ENCODE peak calls at places on chromosomes 1 and 21, in four cellular contexts. Q is fibroblast of lung, F is pancreas, N is HCT116. R is an unnamed sample. For H3K27me3, the result is how much of the 10 kb centered on the place peaks cover.

GRCh38 chr1:23960291-23960718 is 677 bp downstream of the PNRC2 start:
- DNase-seq in Q (peak), F (no peak), N (no peak), R (peak)

GRCh38 chr1:20037877-20038276 is 32.1 kb upstream of the PLA2G5 start:
- DNase-seq in Q (no peak), F (no peak), N (no peak), R (peak)

GRCh38 chr1:77170687-77171086 is 48.5 kb downstream of the PIGK start:
- DNase-seq in Q (peak), F (no peak), N (no peak), R (no peak)

GRCh38 chr1:243270097-243270864 is 14.4 kb downstream of the SDCCAG8 start:
- DNase-seq in Q (no peak), F (no peak), N (no peak), R (no peak)

GRCh38 chr1:165364432-165365133 is 8.1 kb upstream of the LMX1A start:
- DNase-seq in Q (no peak), F (no peak), N (peak), R (peak)

GRCh38 chr1:115411388-115412063 is 73.5 kb upstream of the NGF start:
- DNase-seq in Q (peak), F (no peak), N (peak), R (peak)

GRCh38 chr21:32298658-32299081 is at the start of gene MRAP:
- DNase-seq in Q (no peak), F (no peak), N (no peak), R (no peak)

GRCh38 chr1:204649756-204650155 is 35.8 kb downstream of the LRRN2 start:
- DNase-seq in Q (no peak), F (no peak), N (no peak), R (no peak)

GRCh38 chr1:30660241-30660640 is 63.1 kb downstream of the MATN1 start:
- DNase-seq in Q (no peak), F (no peak), N (no peak), R (no peak)

GRCh38 chr1:159598196-159598595 is 10.6 kb downstream of the APCS start:
- DNase-seq in Q (peak), F (no peak), N (no peak), R (peak)

GRCh38 chr1:39102537-39103320 is 76.6 kb downstream of the NDUFS5 start:
- DNase-seq in Q (peak), F (no peak), N (peak), R (peak)

GRCh38 chr1:26278303-26278702 is 1.6 kb upstream of the SH3BGRL3 start:
- DNase-seq in Q (peak), F (no peak), N (no peak), R (peak)

GRCh38 chr1:206700445-206701036 is 15.8 kb downstream of the MAPKAPK2 start:
- DNase-seq in Q (no peak), F (no peak), N (no peak), R (no peak)

GRCh38 chr1:99662581-99663208 is 16.8 kb downstream of the PALMD start:
- DNase-seq in Q (no peak), F (peak), N (no peak), R (peak)

GRCh38 chr21:44881586-44881939 is 8.1 kb upstream of the PTTG1IP start:
- DNase-seq in Q (no peak), F (no peak), N (no peak), R (no peak)

GRCh38 chr1:218739426-218739825 is 394.3 kb downstream of the TGFB2 start:
- DNase-seq in Q (peak), F (no peak), N (no peak), R (no peak)

GRCh38 chr1:167428418-167428817 is 89.9 kb downstream of the CD247 start:
- DNase-seq in Q (no peak), F (no peak), N (no peak), R (peak)

GRCh38 chr1:16163882-16164820 is 8.3 kb upstream of the EPHA2 start:
- DNase-seq in Q (peak), F (no peak), N (no peak), R (peak)

GRCh38 chr1:52602328-52603300 is at the start of gene GPX7:
- DNase-seq in Q (peak), F (peak), N (no peak), R (no peak)

GRCh38 chr1:33087677-33088076 is 6.7 kb downstream of the AZIN2 start:
- DNase-seq in Q (no peak), F (no peak), N (no peak), R (no peak)

GRCh38 chr1:101239095-101240040 is 2.5 kb downstream of the S1PR1 start:
- DNase-seq in Q (no peak), F (no peak), N (no peak), R (no peak)

GRCh38 chr21:29939859-29940245 is at the start of gene GRIK1:
- DNase-seq in Q (peak), F (peak), N (no peak), R (peak)

GRCh38 chr21:43343992-43344886 is 82.7 kb downstream of the SIK1 start:
- DNase-seq in Q (no peak), F (peak), N (no peak), R (peak)

GRCh38 chr1:22221233-22221780 is 78.4 kb upstream of the WNT4 start:
- DNase-seq in Q (no peak), F (no peak), N (no peak), R (no peak)

GRCh38 chr1:56202743-56203142 is 376.6 kb downstream of the PLPP3 start:
- DNase-seq in Q (no peak), F (no peak), N (no peak), R (peak)

GRCh38 chr1:153540394-153541361 is at the start of gene S100A5:
- DNase-seq in Q (peak), F (no peak), N (no peak), R (peak)

GRCh38 chr1:208326033-208326432 is 81.8 kb upstream of the PLXNA2 start:
- DNase-seq in Q (no peak), F (no peak), N (no peak), R (peak)

GRCh38 chr1:210496063-210496462 is 167.4 kb downstream of the HHAT start:
- DNase-seq in Q (peak), F (no peak), N (no peak), R (no peak)

GRCh38 chr1:78070758-78071157 is 25.0 kb downstream of the GIPC2 start:
- DNase-seq in Q (peak), F (no peak), N (no peak), R (peak)

GRCh38 chr1:156212130-156212529 is 677 bp upstream of the PMF1 start:
- DNase-seq in Q (no peak), F (no peak), N (no peak), R (no peak)

GRCh38 chr1:94105957-94106529 is 14.9 kb downstream of the ABCA4 start:
- DNase-seq in Q (peak), F (no peak), N (no peak), R (no peak)

GRCh38 chr1:4825841-4826450 is 171.5 kb downstream of the AJAP1 start:
- DNase-seq in Q (no peak), F (no peak), N (no peak), R (peak)

GRCh38 chr1:200473698-200474371 is 64.0 kb upstream of the ZNF281 start:
- DNase-seq in Q (peak), F (no peak), N (no peak), R (no peak)

GRCh38 chr1:178146456-178146855 is 52.6 kb downstream of the RASAL2 start:
- DNase-seq in Q (peak), F (no peak), N (no peak), R (no peak)

DNA sequence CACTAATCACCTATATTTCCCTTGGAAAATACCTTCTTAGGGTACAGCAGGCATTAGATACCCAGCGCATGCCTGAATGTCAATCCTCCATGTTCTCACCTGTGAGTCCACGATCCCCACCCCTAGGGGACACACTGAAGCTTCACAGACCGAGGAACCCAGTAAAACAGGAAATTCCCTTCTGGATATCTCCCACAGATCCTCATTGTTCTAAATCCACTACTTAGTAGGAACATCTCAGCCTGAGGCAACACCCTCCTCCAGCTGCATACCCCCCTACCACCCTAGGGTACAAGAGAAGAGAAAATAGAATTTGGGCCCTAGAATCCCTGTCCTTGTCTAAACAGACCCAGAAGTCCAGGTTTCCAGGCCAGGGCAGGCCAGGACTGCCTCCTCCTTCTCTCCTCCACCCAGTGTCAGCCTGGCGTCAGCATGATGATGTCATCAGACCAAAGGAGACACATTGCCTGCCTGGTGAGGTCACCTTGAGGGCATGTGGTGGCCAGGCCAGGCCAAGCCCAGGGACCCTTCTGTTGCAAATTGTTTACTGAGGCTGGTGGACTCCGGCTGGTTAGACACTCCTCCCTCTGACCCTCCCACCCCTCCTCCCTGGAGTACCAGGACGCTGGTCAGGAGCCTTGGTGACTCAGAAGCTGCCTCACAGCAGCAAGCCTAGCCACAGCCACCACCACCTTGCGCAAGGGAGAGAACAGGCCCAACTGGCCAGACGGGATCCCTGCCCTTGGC is 6.2 kb downstream of the NECTIN4 start:
- DNase-seq in Q (peak), F (peak), N (peak), R (peak)
- H3K4me3 ChIP-seq in Q (no peak), F (no peak), N (peak), R (peak)

DNA sequence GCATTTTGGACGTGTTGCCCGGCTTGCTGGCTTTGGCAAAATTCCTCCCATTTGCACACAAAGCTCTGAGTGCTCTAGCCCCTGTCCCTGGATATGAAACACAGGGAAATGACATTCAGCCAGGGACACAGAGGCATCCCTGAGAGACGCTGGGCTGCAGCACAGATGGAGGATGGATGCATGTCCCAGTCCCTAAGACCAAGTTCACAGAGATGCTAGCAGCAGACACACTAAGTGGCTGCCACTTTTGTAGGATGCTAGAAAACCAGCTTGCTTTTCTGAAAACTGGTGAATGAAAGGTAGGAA is 12.5 kb downstream of the ACTRT2 start:
- DNase-seq in Q (no peak), F (no peak), N (no peak), R (no peak)
- TF ChIP-seq CTCF in Q (no peak), F (no peak), N (no peak), R (no peak)

GRCh38 chr1:9422921-9423505 is 116.3 kb upstream of the SLC25A33 start:
- DNase-seq in Q (no peak), F (no peak), N (no peak), R (no peak)
- H3K27me3 ChIP-seq in Q (under half), F (under half), N (under half), R (under half)

GRCh38 chr21:38925923-38926322 is 120.2 kb downstream of the ETS2 start:
- DNase-seq in Q (peak), F (no peak), N (no peak), R (peak)
- H3K4me3 ChIP-seq in Q (no peak), F (no peak), N (peak), R (peak)

R was measured in bronchial epithelial cell.